ENCODE peak calls at places on chromosome 14, in seven cellular contexts. I, T, S, E, P, W and J are unnamed samples.

GRCh38 chr14:22471545-22472121 is 117.4 kb downstream of the DAD1 start:
- DNase-seq in I (peak), T (peak), S (no peak), E (peak), P (no peak), W (peak), J (no peak)

GRCh38 chr14:60327447-60328331 is 78.7 kb downstream of the PPM1A start:
- DNase-seq in I (no peak), T (peak), S (peak), E (peak), P (no peak), W (no peak), J (no peak)

GRCh38 chr14:64891839-64892375 is 12.2 kb upstream of the SPTB start:
- DNase-seq in I (no peak), T (peak), S (peak), E (peak), P (peak), W (peak), J (no peak)

GRCh38 chr14:49975286-49975685 is 82.4 kb downstream of the ARF6 start:
- DNase-seq in I (no peak), T (peak), S (no peak), E (peak), P (peak), W (no peak), J (no peak)

GRCh38 chr14:93953739-93954515 is 22.4 kb downstream of the ASB2 start:
- DNase-seq in I (no peak), T (no peak), S (no peak), E (no peak), P (no peak), W (no peak), J (no peak)

GRCh38 chr14:99619873-99620834 is 16.1 kb upstream of the CCDC85C start:
- DNase-seq in I (no peak), T (no peak), S (no peak), E (peak), P (no peak), W (no peak), J (peak)

GRCh38 chr14:80428171-80428570 is 216.9 kb upstream of the DIO2 start:
- DNase-seq in I (no peak), T (no peak), S (no peak), E (no peak), P (no peak), W (no peak), J (no peak)

GRCh38 chr14:23570806-23571483 is 3.4 kb upstream of the AP1G2 start:
- DNase-seq in I (no peak), T (no peak), S (no peak), E (no peak), P (no peak), W (no peak), J (no peak)

GRCh38 chr14:91872517-91873470 is 5.5 kb upstream of the TC2N start:
- DNase-seq in I (no peak), T (peak), S (peak), E (peak), P (no peak), W (peak), J (no peak)